ENCODE peak calls at places on chromosome 5, in four cellular contexts. H is activated T-helper 2 cell treated with anti-CD3 and anti-CD28 coated beads, Interferon-gamma antibody, Interleukin-2, Interleukin-4, amounts not matched to agents 10 μg/mL and 5 μg/mL and 100 μg/mL, durations not matched to agents 14 hours and 24 hours and 36 hours; L is left ventricle myocardium superior; S is HT1080. O is an unnamed sample.

GRCh38 chr5:140734354-140734753 is 34.1 kb downstream of the ZMAT2 start:
- DNase-seq in H (no peak), L (no peak), S (peak), O (no peak)

GRCh38 chr5:139486201-139486600 is 3.6 kb upstream of the STING1 start:
- DNase-seq in H (no peak), L (no peak), S (no peak), O (no peak)

GRCh38 chr5:56075361-56075760 is 80.6 kb upstream of the IL6ST start:
- DNase-seq in H (no peak), L (peak), S (no peak), O (peak)

GRCh38 chr5:97107266-97107665 is 35.1 kb downstream of the LIX1 start:
- DNase-seq in H (no peak), L (no peak), S (no peak), O (no peak)

GRCh38 chr5:79002374-79002773 is 17.3 kb upstream of the ARSB start:
- DNase-seq in H (no peak), L (no peak), S (no peak), O (no peak)

GRCh38 chr5:167899490-167899889 is 392.0 kb upstream of the WWC1 start:
- DNase-seq in H (no peak), L (no peak), S (peak), O (no peak)

GRCh38 chr5:93519737-93520136 is 61.3 kb downstream of the NR2F1-AS1 start:
- DNase-seq in H (no peak), L (no peak), S (no peak), O (no peak)

GRCh38 chr5:125890387-125890955 is 532.7 kb upstream of the GRAMD2B start:
- DNase-seq in H (no peak), L (no peak), S (no peak), O (no peak)

GRCh38 chr5:148385094-148385493 is 1.3 kb downstream of the FBXO38 start:
- DNase-seq in H (no peak), L (no peak), S (no peak), O (no peak)

GRCh38 chr5:159510282-159510681 is 180.0 kb upstream of the IL12B start:
- DNase-seq in H (no peak), L (peak), S (peak), O (peak)

GRCh38 chr5:71939452-71939932 is 167.8 kb upstream of the MAP1B start:
- DNase-seq in H (no peak), L (no peak), S (no peak), O (no peak)

GRCh38 chr5:133850811-133851210 is 117.6 kb downstream of the C5orf15 start:
- DNase-seq in H (no peak), L (no peak), S (no peak), O (no peak)

GRCh38 chr5:169374761-169375160 is 73.8 kb upstream of the SLIT3 start:
- DNase-seq in H (no peak), L (no peak), S (peak), O (no peak)

O was measured in right cardiac atrium.